ENCODE peak calls at places on chromosomes 4 and X, in four cellular contexts. E is HCT116, O is H1, J is GM12892. R is an unnamed sample.

GRCh38 chrX:124230573-124231300 is 101.7 kb upstream of the TEX13D start:
- DNase-seq in O (no peak), J (no peak), E (no peak), R (no peak)

GRCh38 chrX:130654409-130654970 is 248.5 kb downstream of the ENOX2 start:
- DNase-seq in J (no peak), O (no peak), E (no peak), R (no peak)

GRCh38 chr4:68342139-68342538 is 7.8 kb downstream of the YTHDC1 start:
- DNase-seq in J (no peak), E (no peak), O (no peak), R (no peak)

GRCh38 chr4:111506706-111507105 is 638.5 kb upstream of the FAM241A start:
- DNase-seq in J (no peak), O (no peak), E (no peak), R (no peak)

GRCh38 chr4:114752404-114752803 is 153.8 kb downstream of the UGT8 start:
- DNase-seq in J (no peak), E (no peak), O (no peak), R (no peak)

GRCh38 chr4:38313175-38313574 is 350.8 kb upstream of the KLF3 start:
- DNase-seq in O (no peak), J (no peak), E (no peak), R (no peak)

GRCh38 chr4:146053901-146054300 is 115.3 kb upstream of the ZNF827 start:
- DNase-seq in E (no peak), O (no peak), J (no peak), R (no peak)

GRCh38 chr4:1208970-1209704 is 36.8 kb upstream of the SPON2 start:
- DNase-seq in E (no peak), J (no peak), O (no peak), R (peak)

GRCh38 chrX:77451041-77451440 is 3.9 kb downstream of the FGF16 start:
- DNase-seq in E (no peak), J (no peak), O (no peak), R (no peak)

GRCh38 chr4:6332042-6332668 is 62.5 kb downstream of the WFS1 start:
- DNase-seq in J (no peak), E (no peak), O (no peak), R (no peak)

GRCh38 chr4:25452081-25452480 is 75.0 kb downstream of the ANAPC4 start:
- DNase-seq in J (no peak), O (no peak), E (no peak), R (no peak)

GRCh38 chrX:13452283-13452682 is 117.1 kb upstream of the EGFL6 start:
- DNase-seq in J (no peak), E (no peak), O (no peak), R (no peak)

GRCh38 chr4:41067369-41067768 is 147.0 kb downstream of the APBB2 start:
- DNase-seq in E (no peak), O (no peak), J (no peak), R (no peak)

GRCh38 chr4:101682946-101683345 is 107.6 kb upstream of the BANK1 start:
- DNase-seq in J (no peak), O (no peak), E (no peak), R (no peak)

DNA sequence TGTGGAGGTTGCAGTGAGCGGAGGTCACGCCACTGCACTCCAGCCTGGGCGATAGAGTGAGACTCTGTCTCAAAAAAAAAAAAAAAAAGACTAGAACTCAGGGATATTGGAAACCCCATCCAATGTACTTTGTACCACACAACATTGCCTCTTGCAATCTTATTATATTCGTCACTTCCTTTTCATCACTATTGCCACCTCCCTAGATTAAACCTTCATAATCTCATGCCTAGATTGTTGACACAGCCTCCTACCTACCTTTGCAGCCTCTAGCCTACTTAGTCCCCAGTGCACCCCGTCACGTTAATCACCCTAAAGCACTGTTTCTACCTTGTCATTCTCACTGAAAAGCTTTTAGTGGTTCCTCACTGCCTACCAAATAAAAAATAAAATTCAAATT is 23.8 kb upstream of the GJB1 start:
- DNase-seq in E (no peak), J (no peak), O (no peak), R (no peak)
- TF ChIP-seq POLR2AphosphoS5 in E (no peak), J (no peak), O (no peak), R (no peak)

GRCh38 chrX:49303346-49303745 is at the start of gene GAGE10:
- DNase-seq in O (no peak), E (no peak), J (no peak), R (no peak)
- TF ChIP-seq POLR2AphosphoS5 in O (no peak), E (no peak), J (no peak), R (no peak)

DNA sequence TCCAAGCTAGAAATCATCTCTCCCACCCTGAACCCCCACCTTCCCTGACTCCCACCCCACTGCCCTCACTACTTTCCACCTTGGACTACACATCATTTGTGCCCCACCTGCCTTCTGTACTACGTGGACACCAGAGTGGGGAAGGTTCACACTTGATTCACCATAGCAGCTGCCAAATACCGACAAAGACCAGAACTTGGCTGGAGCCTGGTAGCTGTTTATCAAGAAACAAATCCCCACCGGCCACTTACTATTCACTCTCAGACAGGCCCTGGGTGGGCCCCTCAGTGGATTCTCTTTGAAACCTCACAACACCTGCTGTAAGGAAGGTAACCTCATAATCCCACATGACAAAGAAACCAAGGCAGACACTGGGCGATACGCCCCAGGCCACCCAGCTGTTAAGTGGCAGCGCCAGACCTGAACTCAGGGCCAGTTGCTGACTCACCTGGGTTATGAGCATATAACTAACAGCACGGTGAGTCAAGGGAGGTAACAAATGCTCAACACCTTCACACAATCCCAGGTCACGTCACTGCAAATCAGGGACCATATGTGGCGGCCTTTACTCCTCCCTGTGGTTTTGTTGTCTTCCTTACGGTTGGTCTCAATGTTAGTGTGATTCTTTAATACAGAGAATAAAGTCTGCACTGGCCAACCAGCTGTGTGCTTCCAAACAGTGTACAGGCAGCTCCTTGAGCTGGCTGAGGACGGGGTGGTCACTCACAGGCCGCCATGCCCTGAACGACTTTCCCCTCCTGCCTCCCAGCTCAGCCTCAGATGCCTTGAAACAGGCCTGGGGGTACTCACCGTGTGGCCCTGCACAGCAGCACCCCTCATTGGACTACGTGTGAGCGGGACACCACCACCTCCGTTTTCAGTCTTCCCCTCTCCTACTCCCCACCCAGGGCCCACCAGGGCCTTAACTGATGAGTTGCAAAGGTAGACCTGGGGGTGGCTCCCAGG is 7.5 kb downstream of the WDR1 start:
- DNase-seq in E (no peak), J (no peak), O (no peak), R (no peak)
- TF ChIP-seq POLR2AphosphoS5 in E (no peak), J (peak), O (peak), R (no peak)

GRCh38 chr4:98519268-98519993 is 139.0 kb downstream of the TSPAN5 start:
- DNase-seq in O (no peak), E (no peak), J (no peak), R (no peak)
- TF ChIP-seq POLR2AphosphoS5 in O (no peak), E (no peak), J (no peak), R (no peak)

DNA sequence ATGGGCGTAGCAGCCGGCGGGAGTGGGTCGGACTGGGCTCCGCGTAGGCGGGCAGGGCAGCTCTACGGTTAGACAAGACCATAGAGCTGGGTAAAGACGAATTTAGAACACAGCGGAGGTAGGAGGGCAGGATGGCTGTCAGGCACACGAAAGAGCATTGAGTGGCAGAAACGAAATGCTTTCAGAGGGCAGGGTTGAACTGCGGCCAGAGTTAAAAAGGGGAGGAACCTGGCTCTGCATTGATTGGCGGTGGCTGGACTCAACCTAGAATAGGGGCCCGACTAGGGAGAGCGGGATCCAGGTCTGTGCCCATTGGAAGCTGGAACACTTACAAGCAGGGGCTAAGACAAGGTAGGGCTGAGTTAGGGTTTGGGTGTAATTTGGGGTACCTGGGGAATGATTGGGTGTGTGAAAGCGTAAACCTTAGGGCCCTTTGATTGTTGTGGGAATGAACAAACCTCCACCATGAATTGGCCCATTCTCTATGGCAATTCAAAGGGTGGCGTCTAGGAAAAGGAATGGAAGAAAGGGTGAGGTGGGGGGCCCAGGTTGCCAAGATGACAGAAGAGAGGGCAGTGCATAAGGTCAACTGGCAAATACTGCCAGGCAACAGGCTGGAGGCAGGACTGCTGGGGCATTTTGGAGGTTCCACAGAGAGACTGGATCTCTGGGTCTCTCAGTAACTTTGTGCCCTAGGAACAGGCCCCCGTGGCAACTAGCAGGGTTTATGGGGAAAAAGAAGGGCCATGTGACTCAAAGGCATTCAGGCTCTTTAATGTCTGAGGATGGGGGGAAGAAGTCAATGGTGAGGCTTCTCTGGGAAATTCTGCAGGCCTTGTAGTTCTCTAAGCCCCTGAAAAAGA is 911 bp upstream of the ELK1 start:
- DNase-seq in O (no peak), E (no peak), J (no peak), R (no peak)
- TF ChIP-seq POLR2AphosphoS5 in O (peak), E (peak), J (no peak), R (no peak)

R was measured in prostate gland.